ENCODE peak calls at places on chromosomes 5 and 9, in five cellular contexts. L is colonic mucosa, C is IMR-90, O is SK-N-MC, M is SK-N-SH. V is an unnamed sample.

GRCh38 chr5:149930060-149930753 is 14.4 kb downstream of the PDE6A start:
- DNase-seq in M (peak), L (no peak), O (no peak), C (no peak), V (no peak)

GRCh38 chr5:180618830-180619562 is 27.7 kb upstream of the SCGB3A1 start:
- DNase-seq in C (peak), L (no peak), M (peak), O (no peak), V (no peak)

GRCh38 chr5:157457391-157457790 is 2.6 kb upstream of the NIPAL4 start:
- DNase-seq in L (no peak), M (no peak), C (no peak), O (no peak), V (no peak)

GRCh38 chr9:97980918-97981827 is 2.0 kb upstream of the ANP32B start:
- DNase-seq in C (no peak), M (peak), O (no peak), L (peak), V (no peak)

GRCh38 chr5:89951876-89952275 is 457.7 kb downstream of the CETN3 start:
- DNase-seq in O (no peak), C (no peak), L (no peak), M (no peak), V (no peak)

GRCh38 chr9:129558063-129558550 is 62.8 kb downstream of the C9orf50 start:
- DNase-seq in L (no peak), O (no peak), M (peak), C (no peak), V (peak)

GRCh38 chr5:167219296-167219695 is 1072.1 kb upstream of the WWC1 start:
- DNase-seq in C (no peak), M (no peak), L (no peak), O (no peak), V (no peak)

GRCh38 chr5:98096155-98096554 is 677.3 kb upstream of the RGMB start:
- DNase-seq in M (no peak), C (peak), L (no peak), O (no peak), V (no peak)

GRCh38 chr9:131813116-131813515 is 73.2 kb upstream of the RAPGEF1 start:
- DNase-seq in M (no peak), O (no peak), C (peak), L (no peak), V (no peak)

GRCh38 chr9:74824654-74825053 is 63.1 kb downstream of the TRPM6 start:
- DNase-seq in M (no peak), L (peak), O (peak), C (no peak), V (no peak)

GRCh38 chr9:18566125-18566524 is 92.2 kb downstream of the ADAMTSL1 start:
- DNase-seq in C (peak), L (no peak), M (no peak), O (no peak), V (no peak)

GRCh38 chr5:168869615-168870227 is 290.6 kb upstream of the PANK3 start:
- DNase-seq in M (no peak), O (no peak), L (no peak), C (no peak), V (no peak)

GRCh38 chr9:6645153-6646027 is at the start of gene GLDC:
- DNase-seq in M (peak), O (no peak), C (no peak), L (peak), V (peak)

GRCh38 chr9:91900057-91900816 is 49.8 kb downstream of the ROR2 start:
- DNase-seq in L (no peak), O (no peak), M (peak), C (no peak), V (peak)

GRCh38 chr5:172361566-172362238 is 78.1 kb upstream of the UBTD2 start:
- DNase-seq in O (no peak), L (no peak), M (no peak), C (peak), V (no peak)

GRCh38 chr5:137954131-137954879 is 65.0 kb downstream of the PKD2L2 start:
- DNase-seq in C (peak), M (peak), O (peak), L (no peak), V (no peak)
- H3K9ac ChIP-seq in C (no peak), M (peak), O (no peak), L (no peak), V (no peak)

GRCh38 chr9:111852291-111852690 is 44.3 kb upstream of the UGCG start:
- DNase-seq in C (no peak), M (no peak), L (no peak), O (no peak), V (no peak)
- H3K27ac ChIP-seq in C (no peak), M (no peak), L (no peak), O (no peak), V (no peak)

GRCh38 chr5:17620627-17621026 is 10.4 kb downstream of the TAF11L12 start:
- DNase-seq in M (peak), O (no peak), L (no peak), C (no peak), V (no peak)
- H3K4me3 ChIP-seq in M (no peak), O (no peak), L (no peak), C (no peak), V (no peak)

GRCh38 chr9:127128341-127129072 is 6.1 kb upstream of the ANGPTL2 start:
- DNase-seq in C (peak), O (no peak), L (peak), M (no peak), V (no peak)

GRCh38 chr9:127129073-127129717 is 6.8 kb upstream of the ANGPTL2 start:
- DNase-seq in C (no peak), L (no peak), M (no peak), O (no peak), V (no peak)

GRCh38 chr9:127129718-127130085 is 7.3 kb upstream of the ANGPTL2 start:
- DNase-seq in M (peak), O (no peak), L (no peak), C (no peak), V (no peak)

GRCh38 chr9:127124792-127125191 is 2.4 kb upstream of the ANGPTL2 start:
- DNase-seq in O (no peak), L (no peak), C (no peak), M (no peak), V (no peak)

DNA sequence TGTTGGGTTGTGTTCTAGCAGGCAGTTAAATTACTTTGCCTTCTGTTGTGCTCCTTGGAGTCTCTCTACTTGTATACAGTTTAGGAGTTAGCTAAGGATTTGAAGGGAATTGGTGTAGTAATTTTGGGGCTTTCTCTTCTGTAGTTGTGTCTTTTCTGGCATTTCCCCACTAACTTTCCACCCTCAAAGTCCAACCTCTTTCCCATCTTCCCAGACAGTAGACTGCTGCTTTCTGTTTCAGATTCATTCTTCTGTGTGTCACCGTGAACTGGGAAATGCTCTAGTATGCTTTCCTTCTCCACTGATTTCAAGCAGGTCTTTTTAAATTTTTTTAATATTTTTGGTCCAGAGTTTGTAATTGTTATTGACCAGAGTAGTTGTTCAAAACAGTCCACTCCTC is 4.5 kb upstream of the ANGPTL2 start:
- DNase-seq in M (no peak), O (no peak), C (peak), L (no peak), V (no peak)
- H3K9ac ChIP-seq in M (no peak), O (no peak), C (no peak), L (no peak), V (no peak)

V was measured in kidney.